ENCODE peak calls at places on chromosomes 11 and 22, in ten cellular contexts. One of them, this sample, is unnamed.

GRCh38 chr11:23573430-23573829 is 713.2 kb upstream of the CCDC179 start:
- DNase-seq in NCI-H345: no peak
- DNase-seq in ACHN: no peak
- DNase-seq in HuH-7: no peak
- DNase-seq in NCI-H2029: no peak
- DNase-seq in activated T-helper 1 cell treated with Interleukin-2 at 50 U/mL for 16 hours: no peak
- DNase-seq in posterior vena cava: no peak
- DNase-seq in coronary artery: no peak
- DNase-seq in WERI-Rb-1: no peak
- DNase-seq in A172: no peak
- DNase-seq in this sample: no peak

GRCh38 chr11:67646535-67647336 is 3.8 kb downstream of the ACY3 start:
- DNase-seq in NCI-H345: no peak
- DNase-seq in ACHN: no peak
- DNase-seq in HuH-7: no peak
- DNase-seq in NCI-H2029: no peak
- DNase-seq in activated T-helper 1 cell treated with Interleukin-2 at 50 U/mL for 16 hours: peak
- DNase-seq in posterior vena cava: no peak
- DNase-seq in coronary artery: peak
- DNase-seq in WERI-Rb-1: no peak
- DNase-seq in A172: no peak
- DNase-seq in this sample: peak

GRCh38 chr11:125514336-125515101 is 18.5 kb upstream of the FEZ1 start:
- DNase-seq in NCI-H345: no peak
- DNase-seq in ACHN: no peak
- DNase-seq in HuH-7: no peak
- DNase-seq in NCI-H2029: no peak
- DNase-seq in activated T-helper 1 cell treated with Interleukin-2 at 50 U/mL for 16 hours: peak
- DNase-seq in posterior vena cava: no peak
- DNase-seq in coronary artery: no peak
- DNase-seq in WERI-Rb-1: no peak
- DNase-seq in A172: peak
- DNase-seq in this sample: no peak

GRCh38 chr11:47915407-47916137 is 64.8 kb upstream of the PTPRJ start:
- DNase-seq in NCI-H345: no peak
- DNase-seq in ACHN: no peak
- DNase-seq in HuH-7: no peak
- DNase-seq in NCI-H2029: no peak
- DNase-seq in activated T-helper 1 cell treated with Interleukin-2 at 50 U/mL for 16 hours: no peak
- DNase-seq in posterior vena cava: no peak
- DNase-seq in coronary artery: no peak
- DNase-seq in WERI-Rb-1: no peak
- DNase-seq in A172: no peak
- DNase-seq in this sample: no peak

GRCh38 chr11:63017306-63017974 is 1.8 kb upstream of the SLC22A8 start:
- DNase-seq in NCI-H345: peak
- DNase-seq in ACHN: no peak
- DNase-seq in HuH-7: no peak
- DNase-seq in NCI-H2029: peak
- DNase-seq in activated T-helper 1 cell treated with Interleukin-2 at 50 U/mL for 16 hours: no peak
- DNase-seq in posterior vena cava: no peak
- DNase-seq in coronary artery: no peak
- DNase-seq in WERI-Rb-1: peak
- DNase-seq in A172: peak
- DNase-seq in this sample: no peak

GRCh38 chr11:96075532-96075959 is 151.6 kb upstream of the MTMR2 start:
- DNase-seq in NCI-H345: no peak
- DNase-seq in ACHN: peak
- DNase-seq in HuH-7: no peak
- DNase-seq in NCI-H2029: no peak
- DNase-seq in activated T-helper 1 cell treated with Interleukin-2 at 50 U/mL for 16 hours: no peak
- DNase-seq in posterior vena cava: no peak
- DNase-seq in coronary artery: no peak
- DNase-seq in WERI-Rb-1: no peak
- DNase-seq in A172: no peak
- DNase-seq in this sample: no peak

GRCh38 chr22:19287076-19287724 is 4.3 kb downstream of the CLTCL1 start:
- DNase-seq in NCI-H345: peak
- DNase-seq in ACHN: peak
- DNase-seq in HuH-7: no peak
- DNase-seq in NCI-H2029: peak
- DNase-seq in activated T-helper 1 cell treated with Interleukin-2 at 50 U/mL for 16 hours: no peak
- DNase-seq in posterior vena cava: no peak
- DNase-seq in coronary artery: no peak
- DNase-seq in WERI-Rb-1: no peak
- DNase-seq in A172: peak
- DNase-seq in this sample: no peak

GRCh38 chr11:116035972-116036371 is 531.8 kb upstream of the CADM1 start:
- DNase-seq in NCI-H345: peak
- DNase-seq in ACHN: no peak
- DNase-seq in HuH-7: no peak
- DNase-seq in NCI-H2029: peak
- DNase-seq in activated T-helper 1 cell treated with Interleukin-2 at 50 U/mL for 16 hours: no peak
- DNase-seq in posterior vena cava: no peak
- DNase-seq in coronary artery: no peak
- DNase-seq in WERI-Rb-1: peak
- DNase-seq in A172: no peak
- DNase-seq in this sample: no peak

GRCh38 chr11:80899381-80899780 is 1458.6 kb upstream of the TENM4 start:
- DNase-seq in NCI-H345: no peak
- DNase-seq in ACHN: no peak
- DNase-seq in HuH-7: no peak
- DNase-seq in NCI-H2029: no peak
- DNase-seq in activated T-helper 1 cell treated with Interleukin-2 at 50 U/mL for 16 hours: no peak
- DNase-seq in posterior vena cava: no peak
- DNase-seq in coronary artery: no peak
- DNase-seq in WERI-Rb-1: no peak
- DNase-seq in A172: peak
- DNase-seq in this sample: no peak

GRCh38 chr11:112290462-112290894 is 29.8 kb upstream of the PLET1 start:
- DNase-seq in NCI-H345: no peak
- DNase-seq in ACHN: no peak
- DNase-seq in HuH-7: no peak
- DNase-seq in NCI-H2029: no peak
- DNase-seq in activated T-helper 1 cell treated with Interleukin-2 at 50 U/mL for 16 hours: no peak
- DNase-seq in posterior vena cava: no peak
- DNase-seq in coronary artery: no peak
- DNase-seq in WERI-Rb-1: no peak
- DNase-seq in A172: no peak
- DNase-seq in this sample: no peak

GRCh38 chr22:49803134-49803533 is 24.5 kb downstream of the BRD1 start:
- DNase-seq in NCI-H345: no peak
- DNase-seq in ACHN: no peak
- DNase-seq in HuH-7: no peak
- DNase-seq in NCI-H2029: no peak
- DNase-seq in activated T-helper 1 cell treated with Interleukin-2 at 50 U/mL for 16 hours: no peak
- DNase-seq in posterior vena cava: no peak
- DNase-seq in coronary artery: no peak
- DNase-seq in WERI-Rb-1: no peak
- DNase-seq in A172: no peak
- DNase-seq in this sample: no peak

GRCh38 chr11:10351768-10352641 is 47.1 kb downstream of the ADM start:
- DNase-seq in NCI-H345: peak
- DNase-seq in ACHN: no peak
- DNase-seq in HuH-7: peak
- DNase-seq in NCI-H2029: peak
- DNase-seq in activated T-helper 1 cell treated with Interleukin-2 at 50 U/mL for 16 hours: no peak
- DNase-seq in posterior vena cava: no peak
- DNase-seq in coronary artery: no peak
- DNase-seq in WERI-Rb-1: peak
- DNase-seq in A172: peak
- DNase-seq in this sample: no peak

GRCh38 chr22:20298803-20299735 is 20.8 kb downstream of the DGCR6L start:
- DNase-seq in NCI-H345: peak
- DNase-seq in ACHN: peak
- DNase-seq in HuH-7: peak
- DNase-seq in NCI-H2029: peak
- DNase-seq in activated T-helper 1 cell treated with Interleukin-2 at 50 U/mL for 16 hours: peak
- DNase-seq in posterior vena cava: peak
- DNase-seq in coronary artery: no peak
- DNase-seq in WERI-Rb-1: peak
- DNase-seq in A172: peak
- DNase-seq in this sample: peak

GRCh38 chr11:71914617-71915189 is 13.7 kb downstream of the XNDC1N start:
- DNase-seq in NCI-H345: no peak
- DNase-seq in ACHN: no peak
- DNase-seq in HuH-7: no peak
- DNase-seq in NCI-H2029: no peak
- DNase-seq in activated T-helper 1 cell treated with Interleukin-2 at 50 U/mL for 16 hours: no peak
- DNase-seq in posterior vena cava: no peak
- DNase-seq in coronary artery: no peak
- DNase-seq in WERI-Rb-1: no peak
- DNase-seq in A172: no peak
- DNase-seq in this sample: no peak

GRCh38 chr22:47151490-47151889 is 389.0 kb downstream of the TBC1D22A start:
- DNase-seq in NCI-H345: no peak
- DNase-seq in ACHN: peak
- DNase-seq in HuH-7: no peak
- DNase-seq in NCI-H2029: no peak
- DNase-seq in activated T-helper 1 cell treated with Interleukin-2 at 50 U/mL for 16 hours: no peak
- DNase-seq in posterior vena cava: no peak
- DNase-seq in coronary artery: no peak
- DNase-seq in WERI-Rb-1: no peak
- DNase-seq in A172: peak
- DNase-seq in this sample: no peak

GRCh38 chr11:62542750-62543567 is 3.6 kb downstream of the AHNAK start:
- DNase-seq in NCI-H345: peak
- DNase-seq in ACHN: peak
- DNase-seq in HuH-7: peak
- DNase-seq in NCI-H2029: peak
- DNase-seq in activated T-helper 1 cell treated with Interleukin-2 at 50 U/mL for 16 hours: no peak
- DNase-seq in posterior vena cava: peak
- DNase-seq in coronary artery: no peak
- DNase-seq in WERI-Rb-1: peak
- DNase-seq in A172: peak
- DNase-seq in this sample: peak

GRCh38 chr11:125263268-125263790 is 98.8 kb downstream of the PKNOX2 start:
- DNase-seq in NCI-H345: peak
- DNase-seq in ACHN: no peak
- DNase-seq in HuH-7: no peak
- DNase-seq in NCI-H2029: no peak
- DNase-seq in activated T-helper 1 cell treated with Interleukin-2 at 50 U/mL for 16 hours: no peak
- DNase-seq in posterior vena cava: peak
- DNase-seq in coronary artery: peak
- DNase-seq in WERI-Rb-1: no peak
- DNase-seq in A172: peak
- DNase-seq in this sample: peak

GRCh38 chr11:34805937-34806336 is 110.2 kb downstream of the APIP start:
- DNase-seq in NCI-H345: no peak
- DNase-seq in ACHN: no peak
- DNase-seq in HuH-7: no peak
- DNase-seq in NCI-H2029: no peak
- DNase-seq in activated T-helper 1 cell treated with Interleukin-2 at 50 U/mL for 16 hours: no peak
- DNase-seq in posterior vena cava: no peak
- DNase-seq in coronary artery: no peak
- DNase-seq in WERI-Rb-1: no peak
- DNase-seq in A172: no peak
- DNase-seq in this sample: no peak

GRCh38 chr22:48748860-48749554 is 1078.7 kb downstream of the BRD1 start:
- DNase-seq in NCI-H345: no peak
- DNase-seq in ACHN: no peak
- DNase-seq in HuH-7: no peak
- DNase-seq in NCI-H2029: no peak
- DNase-seq in activated T-helper 1 cell treated with Interleukin-2 at 50 U/mL for 16 hours: no peak
- DNase-seq in posterior vena cava: no peak
- DNase-seq in coronary artery: peak
- DNase-seq in WERI-Rb-1: no peak
- DNase-seq in A172: no peak
- DNase-seq in this sample: no peak

GRCh38 chr11:59029490-59029889 is 56.6 kb upstream of the GLYATL1B start:
- DNase-seq in NCI-H345: no peak
- DNase-seq in ACHN: no peak
- DNase-seq in HuH-7: no peak
- DNase-seq in NCI-H2029: no peak
- DNase-seq in activated T-helper 1 cell treated with Interleukin-2 at 50 U/mL for 16 hours: no peak
- DNase-seq in posterior vena cava: no peak
- DNase-seq in coronary artery: no peak
- DNase-seq in WERI-Rb-1: no peak
- DNase-seq in A172: no peak
- DNase-seq in this sample: no peak

GRCh38 chr11:22192289-22192641 is 620 bp upstream of the ANO5 start:
- DNase-seq in NCI-H345: peak
- DNase-seq in ACHN: peak
- DNase-seq in HuH-7: peak
- DNase-seq in NCI-H2029: peak
- DNase-seq in activated T-helper 1 cell treated with Interleukin-2 at 50 U/mL for 16 hours: no peak
- DNase-seq in posterior vena cava: peak
- DNase-seq in coronary artery: no peak
- DNase-seq in WERI-Rb-1: peak
- DNase-seq in A172: no peak
- DNase-seq in this sample: no peak

GRCh38 chr22:39661842-39662676 is 91.5 kb downstream of the CACNA1I start:
- DNase-seq in NCI-H345: peak
- DNase-seq in ACHN: no peak
- DNase-seq in HuH-7: no peak
- DNase-seq in NCI-H2029: peak
- DNase-seq in activated T-helper 1 cell treated with Interleukin-2 at 50 U/mL for 16 hours: peak
- DNase-seq in posterior vena cava: no peak
- DNase-seq in coronary artery: no peak
- DNase-seq in WERI-Rb-1: no peak
- DNase-seq in A172: no peak
- DNase-seq in this sample: no peak

GRCh38 chr11:111996129-111996528 is 29.1 kb upstream of the DLAT start:
- DNase-seq in NCI-H345: no peak
- DNase-seq in ACHN: no peak
- DNase-seq in HuH-7: no peak
- DNase-seq in NCI-H2029: no peak
- DNase-seq in activated T-helper 1 cell treated with Interleukin-2 at 50 U/mL for 16 hours: no peak
- DNase-seq in posterior vena cava: no peak
- DNase-seq in coronary artery: no peak
- DNase-seq in WERI-Rb-1: no peak
- DNase-seq in A172: no peak
- DNase-seq in this sample: no peak

GRCh38 chr11:112583246-112583893 is 322.7 kb upstream of the PLET1 start:
- DNase-seq in NCI-H345: no peak
- DNase-seq in ACHN: no peak
- DNase-seq in HuH-7: no peak
- DNase-seq in NCI-H2029: no peak
- DNase-seq in activated T-helper 1 cell treated with Interleukin-2 at 50 U/mL for 16 hours: no peak
- DNase-seq in posterior vena cava: no peak
- DNase-seq in coronary artery: no peak
- DNase-seq in WERI-Rb-1: no peak
- DNase-seq in A172: no peak
- DNase-seq in this sample: no peak

GRCh38 chr11:75527938-75528845 is 2.5 kb upstream of the GDPD5 start:
- DNase-seq in NCI-H345: no peak
- DNase-seq in ACHN: peak
- DNase-seq in HuH-7: no peak
- DNase-seq in NCI-H2029: no peak
- DNase-seq in activated T-helper 1 cell treated with Interleukin-2 at 50 U/mL for 16 hours: no peak
- DNase-seq in posterior vena cava: no peak
- DNase-seq in coronary artery: no peak
- DNase-seq in WERI-Rb-1: no peak
- DNase-seq in A172: no peak
- DNase-seq in this sample: no peak

GRCh38 chr11:111450480-111451320 is 61.5 kb downstream of the BTG4 start:
- DNase-seq in NCI-H345: no peak
- DNase-seq in ACHN: no peak
- DNase-seq in HuH-7: no peak
- DNase-seq in NCI-H2029: no peak
- DNase-seq in activated T-helper 1 cell treated with Interleukin-2 at 50 U/mL for 16 hours: no peak
- DNase-seq in posterior vena cava: no peak
- DNase-seq in coronary artery: peak
- DNase-seq in WERI-Rb-1: no peak
- DNase-seq in A172: no peak
- DNase-seq in this sample: no peak

GRCh38 chr11:83070878-83071640 is 638 bp downstream of the RAB30 start:
- DNase-seq in NCI-H345: peak
- DNase-seq in ACHN: peak
- DNase-seq in HuH-7: no peak
- DNase-seq in NCI-H2029: no peak
- DNase-seq in activated T-helper 1 cell treated with Interleukin-2 at 50 U/mL for 16 hours: no peak
- DNase-seq in posterior vena cava: peak
- DNase-seq in coronary artery: peak
- DNase-seq in WERI-Rb-1: peak
- DNase-seq in A172: no peak
- DNase-seq in this sample: peak

GRCh38 chr22:39900306-39901227 is at the start of gene GRAP2:
- DNase-seq in NCI-H345: no peak
- DNase-seq in ACHN: no peak
- DNase-seq in HuH-7: no peak
- DNase-seq in NCI-H2029: no peak
- DNase-seq in activated T-helper 1 cell treated with Interleukin-2 at 50 U/mL for 16 hours: peak
- DNase-seq in posterior vena cava: no peak
- DNase-seq in coronary artery: no peak
- DNase-seq in WERI-Rb-1: no peak
- DNase-seq in A172: no peak
- DNase-seq in this sample: no peak